ENCODE peak calls at places on chromosomes 7 and 10, in eight cellular contexts. C is CD4-positive, alpha-beta T cell; K is foreskin fibroblast; M is fibroblast of pulmonary artery; Q is astrocyte of the spinal cord; U is CD8-positive, alpha-beta T cell; F is hepatocyte; A is transverse colon. D is an unnamed sample.

GRCh38 chr10:42707229-42707628 is 68.9 kb upstream of the ZNF33B start:
- DNase-seq in C (no peak), K (no peak), M (no peak), Q (no peak), U (no peak), F (no peak), A (no peak), D (no peak)

GRCh38 chr7:434891-435486 is 84.7 kb downstream of the PDGFA start:
- DNase-seq in C (no peak), K (no peak), M (no peak), Q (no peak), U (no peak), F (peak), A (peak), D (no peak)

GRCh38 chr10:115335366-115335765 is 242.2 kb downstream of the ATRNL1 start:
- DNase-seq in C (no peak), K (peak), M (peak), Q (peak), U (no peak), F (no peak), A (no peak), D (no peak)

GRCh38 chr10:22002531-22003110 is 909 bp downstream of the DNAJC1 start:
- DNase-seq in C (no peak), K (peak), M (peak), Q (peak), U (no peak), F (peak), A (no peak), D (peak)

GRCh38 chr10:22710139-22710745 is 4.1 kb downstream of the PIP4K2A start:
- DNase-seq in C (no peak), K (no peak), M (no peak), Q (no peak), U (no peak), F (no peak), A (no peak), D (no peak)

GRCh38 chr10:73117976-73118743 is 7.9 kb downstream of the NUDT13 start:
- DNase-seq in C (no peak), K (peak), M (peak), Q (peak), U (no peak), F (peak), A (no peak), D (peak)

GRCh38 chr10:131427253-131427652 is 115.7 kb upstream of the TCERG1L start:
- DNase-seq in C (no peak), K (no peak), M (no peak), Q (no peak), U (no peak), F (no peak), A (no peak), D (no peak)

GRCh38 chr10:130018730-130019185 is 54.7 kb upstream of the EBF3 start:
- DNase-seq in C (no peak), K (no peak), M (no peak), Q (no peak), U (no peak), F (no peak), A (no peak), D (no peak)

GRCh38 chr7:34928052-34928451 is 109.2 kb downstream of the DPY19L1 start:
- DNase-seq in C (peak), K (no peak), M (peak), Q (peak), U (peak), F (peak), A (peak), D (peak)

GRCh38 chr7:131556055-131556911 is at the start of gene PODXL:
- DNase-seq in C (peak), K (peak), M (peak), Q (peak), U (peak), F (peak), A (peak), D (peak)

GRCh38 chr10:97888641-97889262 is 39.1 kb downstream of the GOLGA7B start:
- DNase-seq in C (no peak), K (peak), M (peak), Q (peak), U (no peak), F (peak), A (peak), D (peak)

DNA sequence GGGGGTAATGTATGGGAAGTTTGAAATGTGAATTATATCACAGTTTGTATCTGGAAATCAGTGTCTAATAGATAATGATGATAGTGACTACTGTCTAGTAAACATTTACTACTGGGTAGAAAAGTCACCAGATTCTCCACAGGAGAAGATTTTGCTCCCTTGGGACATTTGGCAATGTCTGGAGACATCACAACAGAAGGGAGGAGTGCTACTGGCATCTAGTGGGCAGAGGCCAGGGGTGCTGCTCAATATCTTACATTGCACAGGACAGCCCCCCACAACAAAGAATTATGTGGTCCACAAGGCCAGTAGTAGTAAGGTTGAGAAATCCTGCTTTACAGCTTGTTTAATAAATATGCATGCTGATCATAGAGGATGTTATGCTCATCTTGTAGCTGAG is 92.3 kb upstream of the PRPS1L1 start:
- DNase-seq in C (no peak), K (peak), M (peak), Q (peak), U (no peak), F (no peak), A (no peak), D (peak)
- TF ChIP-seq CTCF in C (no peak), K (peak), M (peak), Q (peak), U (no peak), F (peak), A (no peak), D (no peak)

GRCh38 chr7:21690717-21691116 is 147.9 kb downstream of the DNAH11 start:
- DNase-seq in C (no peak), K (peak), M (peak), Q (peak), U (no peak), F (no peak), A (no peak), D (peak)
- TF ChIP-seq CTCF in C (no peak), K (no peak), M (peak), Q (no peak), U (no peak), F (peak), A (no peak), D (no peak)

DNA sequence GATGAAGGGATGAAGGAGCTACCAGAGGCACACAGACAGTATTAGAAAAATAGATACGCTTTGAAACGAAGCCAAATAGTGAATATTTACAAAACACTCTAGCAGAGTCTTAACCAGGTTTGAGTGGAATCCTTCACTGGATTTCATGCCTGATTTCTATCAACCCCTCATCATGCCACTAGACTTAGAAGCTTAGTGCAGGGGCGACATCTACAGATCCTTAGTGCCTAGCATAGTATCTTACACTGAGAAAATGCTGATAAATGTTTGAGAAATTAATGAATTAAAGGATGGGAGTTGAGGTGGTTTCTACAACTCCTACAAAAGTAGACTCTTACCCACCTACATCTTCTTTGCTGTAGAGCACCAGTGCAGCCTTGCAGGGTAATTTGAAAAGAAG is 54.7 kb upstream of the CCNJ start:
- DNase-seq in C (no peak), K (no peak), M (no peak), Q (no peak), U (no peak), F (no peak), A (no peak), D (no peak)
- TF ChIP-seq CTCF in C (no peak), K (no peak), M (no peak), Q (no peak), U (no peak), F (no peak), A (no peak), D (no peak)

DNA sequence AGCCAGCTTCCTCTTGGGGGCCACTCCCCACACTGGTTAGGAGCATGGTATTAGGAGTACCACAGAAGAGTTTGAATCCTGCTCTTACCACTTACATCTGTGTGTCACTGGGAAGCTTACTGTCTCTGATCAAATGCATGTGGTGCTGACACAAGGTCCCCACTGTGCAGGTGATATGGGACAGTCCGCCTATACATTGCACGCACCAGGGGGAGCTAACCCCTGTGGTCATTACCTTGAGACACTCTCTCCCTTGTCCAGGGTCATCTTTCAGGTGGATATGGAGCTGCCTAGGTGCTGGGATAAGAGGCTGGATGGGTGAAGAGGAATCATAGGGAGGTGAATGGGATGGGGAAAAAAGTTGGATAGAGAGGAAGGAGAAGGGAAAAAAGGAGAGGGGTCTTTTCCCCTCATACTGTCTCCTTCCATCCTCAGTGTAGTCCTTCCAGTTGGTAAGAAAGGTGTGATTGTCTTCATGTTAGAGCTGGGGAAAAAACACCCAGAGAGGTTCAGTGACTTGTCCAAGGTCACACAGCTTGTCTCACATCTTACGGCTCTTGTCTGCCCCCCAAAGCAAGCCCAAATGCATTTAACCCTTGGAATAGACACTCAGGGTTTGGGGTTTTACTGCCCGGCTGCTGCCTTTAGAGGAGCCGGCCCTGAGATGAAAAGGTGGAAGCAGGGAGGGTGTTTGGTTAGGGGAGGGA is 125.9 kb downstream of the CDH23 start:
- DNase-seq in C (no peak), K (no peak), M (no peak), Q (no peak), U (no peak), F (no peak), A (no peak), D (peak)
- TF ChIP-seq CTCF in C (no peak), K (no peak), M (no peak), Q (no peak), U (no peak), F (peak), A (no peak), D (no peak)

D was measured in MCF 10A.